ENCODE peak calls at places on chromosomes 6 and 20, in six cellular contexts. F, T, Y, N, X and J are unnamed samples.

GRCh38 chr6:151494235-151494950 is 576 bp downstream of the CCDC170 start:
- DNase-seq in F (no peak), T (peak; percentile 29), Y (peak; percentile 5), N (no peak), X (no peak), J (no peak)

GRCh38 chr20:37349517-37350491 is 3.9 kb downstream of the SRC start:
- DNase-seq in F (no peak), T (no peak), Y (no peak), N (no peak), X (no peak), J (no peak)

GRCh38 chr6:169539176-169539897 is 162.5 kb downstream of the WDR27 start:
- DNase-seq in F (no peak), T (no peak), Y (no peak), N (no peak), X (no peak), J (no peak)

GRCh38 chr6:27492776-27493175 is 19.9 kb upstream of the ZNF184 start:
- DNase-seq in F (no peak), T (no peak), Y (no peak), N (no peak), X (peak; percentile 39), J (no peak)

GRCh38 chr6:157239671-157240058 is 83.7 kb downstream of the TMEM242 start:
- DNase-seq in F (no peak), T (no peak), Y (no peak), N (no peak), X (no peak), J (no peak)

GRCh38 chr6:36129889-36130671 is at the start of gene MAPK13:
- DNase-seq in F (no peak), T (peak; percentile 49), Y (no peak), N (no peak), X (no peak), J (no peak)

GRCh38 chr20:11229772-11230171 is 556.0 kb upstream of the JAG1 start:
- DNase-seq in F (no peak), T (no peak), Y (peak; percentile 85), N (peak; percentile 65), X (no peak), J (no peak)

GRCh38 chr6:21598662-21599061 is 5.1 kb downstream of the SOX4 start:
- DNase-seq in F (no peak), T (no peak), Y (no peak), N (no peak), X (no peak), J (no peak)